ENCODE peak calls at places on chromosomes 5 and 9, in nine cellular contexts. One of them, this sample, is unnamed.
A peak's percentile ranks its signal among the peaks of the same experiment; 100 is the strongest.

GRCh38 chr5:52725781-52726180 is 61.9 kb upstream of the ITGA1 start:
- DNase-seq in cardiac fibroblast: no peak
- DNase-seq in colonic mucosa: peak; percentile 35
- DNase-seq in fibroblast of mammary gland: no peak
- DNase-seq in cardiac muscle cell: no peak
- DNase-seq in astrocyte of the cerebellum: peak; percentile 3
- DNase-seq in lower leg skin: no peak
- DNase-seq in prostate gland: peak; percentile 9
- DNase-seq in uterus: peak; percentile 22
- DNase-seq in this sample: no peak

GRCh38 chr9:87830446-87830845 is 52.2 kb upstream of the SPATA31E1 start:
- DNase-seq in cardiac muscle cell: no peak
- DNase-seq in astrocyte of the cerebellum: no peak
- DNase-seq in prostate gland: no peak
- DNase-seq in fibroblast of mammary gland: no peak
- DNase-seq in colonic mucosa: no peak
- DNase-seq in cardiac fibroblast: no peak
- DNase-seq in uterus: no peak
- DNase-seq in lower leg skin: no peak
- DNase-seq in this sample: no peak

GRCh38 chr9:95043826-95044225 is 273.7 kb downstream of the FANCC start:
- DNase-seq in lower leg skin: no peak
- DNase-seq in cardiac fibroblast: no peak
- DNase-seq in fibroblast of mammary gland: no peak
- DNase-seq in uterus: no peak
- DNase-seq in prostate gland: no peak
- DNase-seq in cardiac muscle cell: peak; percentile 74
- DNase-seq in colonic mucosa: no peak
- DNase-seq in astrocyte of the cerebellum: no peak
- DNase-seq in this sample: no peak

GRCh38 chr9:115146581-115147021 is 28.6 kb upstream of the TNC start:
- DNase-seq in prostate gland: peak; percentile 6
- DNase-seq in uterus: peak; percentile 69
- DNase-seq in astrocyte of the cerebellum: peak; percentile 81
- DNase-seq in lower leg skin: no peak
- DNase-seq in fibroblast of mammary gland: peak; percentile 92
- DNase-seq in cardiac fibroblast: peak; percentile 89
- DNase-seq in cardiac muscle cell: no peak
- DNase-seq in colonic mucosa: no peak
- DNase-seq in this sample: peak; percentile 95

GRCh38 chr9:33931326-33931725 is 114.4 kb downstream of the UBE2R2 start:
- DNase-seq in cardiac fibroblast: no peak
- DNase-seq in lower leg skin: no peak
- DNase-seq in cardiac muscle cell: no peak
- DNase-seq in colonic mucosa: no peak
- DNase-seq in prostate gland: no peak
- DNase-seq in uterus: no peak
- DNase-seq in fibroblast of mammary gland: no peak
- DNase-seq in astrocyte of the cerebellum: no peak
- DNase-seq in this sample: no peak

GRCh38 chr5:93782978-93783377 is 41.6 kb upstream of the POU5F2 start:
- DNase-seq in colonic mucosa: no peak
- DNase-seq in prostate gland: no peak
- DNase-seq in cardiac muscle cell: no peak
- DNase-seq in astrocyte of the cerebellum: no peak
- DNase-seq in fibroblast of mammary gland: peak; percentile 30
- DNase-seq in lower leg skin: no peak
- DNase-seq in uterus: no peak
- DNase-seq in cardiac fibroblast: peak; percentile 22
- DNase-seq in this sample: no peak

GRCh38 chr9:96122756-96123155 is 179.2 kb downstream of the HSD17B3 start:
- DNase-seq in lower leg skin: no peak
- DNase-seq in cardiac fibroblast: peak; percentile 39
- DNase-seq in prostate gland: no peak
- DNase-seq in astrocyte of the cerebellum: peak; percentile 11
- DNase-seq in uterus: no peak
- DNase-seq in colonic mucosa: no peak
- DNase-seq in cardiac muscle cell: no peak
- DNase-seq in fibroblast of mammary gland: peak; percentile 63
- DNase-seq in this sample: no peak

GRCh38 chr9:79408617-79409016 is 163.1 kb upstream of the TLE4 start:
- DNase-seq in cardiac muscle cell: no peak
- DNase-seq in colonic mucosa: no peak
- DNase-seq in uterus: no peak
- DNase-seq in astrocyte of the cerebellum: no peak
- DNase-seq in prostate gland: no peak
- DNase-seq in lower leg skin: no peak
- DNase-seq in cardiac fibroblast: no peak
- DNase-seq in fibroblast of mammary gland: no peak
- DNase-seq in this sample: peak; percentile 6

GRCh38 chr9:16475257-16475656 is 395.2 kb downstream of the BNC2 start:
- DNase-seq in prostate gland: no peak
- DNase-seq in lower leg skin: no peak
- DNase-seq in colonic mucosa: no peak
- DNase-seq in uterus: no peak
- DNase-seq in cardiac muscle cell: no peak
- DNase-seq in cardiac fibroblast: no peak
- DNase-seq in astrocyte of the cerebellum: no peak
- DNase-seq in fibroblast of mammary gland: no peak
- DNase-seq in this sample: no peak

GRCh38 chr5:123514615-123515355 is 2.8 kb downstream of the CSNK1G3 start:
- DNase-seq in astrocyte of the cerebellum: no peak
- DNase-seq in cardiac fibroblast: no peak
- DNase-seq in lower leg skin: no peak
- DNase-seq in colonic mucosa: no peak
- DNase-seq in cardiac muscle cell: no peak
- DNase-seq in uterus: no peak
- DNase-seq in fibroblast of mammary gland: no peak
- DNase-seq in prostate gland: no peak
- DNase-seq in this sample: no peak

GRCh38 chr9:105195259-105195658 is 49.2 kb upstream of the SLC44A1 start:
- DNase-seq in prostate gland: no peak
- DNase-seq in cardiac muscle cell: no peak
- DNase-seq in uterus: no peak
- DNase-seq in cardiac fibroblast: no peak
- DNase-seq in colonic mucosa: no peak
- DNase-seq in fibroblast of mammary gland: no peak
- DNase-seq in lower leg skin: no peak
- DNase-seq in astrocyte of the cerebellum: no peak
- DNase-seq in this sample: no peak

GRCh38 chr9:124270504-124271335 is 13.0 kb downstream of the NEK6 start:
- DNase-seq in lower leg skin: no peak
- DNase-seq in colonic mucosa: peak; percentile 89
- DNase-seq in astrocyte of the cerebellum: no peak
- DNase-seq in fibroblast of mammary gland: no peak
- DNase-seq in prostate gland: no peak
- DNase-seq in uterus: no peak
- DNase-seq in cardiac fibroblast: no peak
- DNase-seq in cardiac muscle cell: no peak
- DNase-seq in this sample: no peak

GRCh38 chr9:111890254-111890791 is 6.3 kb upstream of the UGCG start:
- DNase-seq in fibroblast of mammary gland: no peak
- DNase-seq in prostate gland: no peak
- DNase-seq in astrocyte of the cerebellum: no peak
- DNase-seq in cardiac muscle cell: no peak
- DNase-seq in lower leg skin: no peak
- DNase-seq in cardiac fibroblast: no peak
- DNase-seq in colonic mucosa: no peak
- DNase-seq in uterus: no peak
- DNase-seq in this sample: no peak

GRCh38 chr9:4985376-4986266 is 549 bp downstream of the JAK2 start:
- DNase-seq in cardiac fibroblast: peak; percentile 49
- DNase-seq in fibroblast of mammary gland: peak; percentile 60
- DNase-seq in cardiac muscle cell: peak; percentile 51
- DNase-seq in uterus: peak; percentile 49
- DNase-seq in colonic mucosa: peak; percentile 78
- DNase-seq in astrocyte of the cerebellum: no peak
- DNase-seq in lower leg skin: no peak
- DNase-seq in prostate gland: peak; percentile 48
- DNase-seq in this sample: peak; percentile 13

GRCh38 chr9:73129941-73130695 is 21.5 kb upstream of the ANXA1 start:
- DNase-seq in prostate gland: no peak
- DNase-seq in uterus: no peak
- DNase-seq in cardiac muscle cell: no peak
- DNase-seq in astrocyte of the cerebellum: no peak
- DNase-seq in lower leg skin: no peak
- DNase-seq in fibroblast of mammary gland: no peak
- DNase-seq in cardiac fibroblast: no peak
- DNase-seq in colonic mucosa: no peak
- DNase-seq in this sample: no peak

GRCh38 chr5:100762163-100762562 is 140.9 kb downstream of the ST8SIA4 start:
- DNase-seq in prostate gland: no peak
- DNase-seq in astrocyte of the cerebellum: no peak
- DNase-seq in lower leg skin: no peak
- DNase-seq in uterus: no peak
- DNase-seq in cardiac muscle cell: no peak
- DNase-seq in colonic mucosa: no peak
- DNase-seq in fibroblast of mammary gland: no peak
- DNase-seq in cardiac fibroblast: peak; percentile 7
- DNase-seq in this sample: no peak

DNA sequence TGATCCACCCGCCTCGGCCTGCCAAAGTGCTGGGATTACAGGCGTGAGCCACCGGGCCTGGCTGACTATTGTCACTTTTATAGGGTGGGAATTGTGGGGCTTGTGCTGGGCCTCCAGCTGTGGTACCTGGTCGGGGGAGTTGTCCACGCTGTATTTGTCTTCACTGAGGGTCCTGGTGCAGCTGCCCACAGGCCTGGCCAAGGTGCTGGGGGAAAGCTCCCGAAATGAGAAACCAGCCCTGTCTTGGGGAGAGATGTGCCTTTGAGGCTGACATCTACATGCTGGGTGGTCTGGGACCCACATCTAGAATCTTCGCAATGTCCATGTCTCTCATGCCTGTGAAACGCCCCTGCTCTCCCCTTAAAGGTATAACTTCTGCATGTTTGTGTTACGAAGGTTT is 2.6 kb downstream of the EXOC3 start:
- DNase-seq in colonic mucosa: no peak
- DNase-seq in lower leg skin: peak; percentile 52
- DNase-seq in fibroblast of mammary gland: no peak
- DNase-seq in cardiac muscle cell: no peak
- DNase-seq in uterus: peak; percentile 3
- DNase-seq in cardiac fibroblast: no peak
- DNase-seq in astrocyte of the cerebellum: no peak
- DNase-seq in prostate gland: no peak
- DNase-seq in this sample: no peak
- H3K4me3 ChIP-seq in colonic mucosa: no peak overlapping the region
- H3K4me3 ChIP-seq in lower leg skin: no peak overlapping the region
- H3K4me3 ChIP-seq in fibroblast of mammary gland: no peak overlapping the region
- H3K4me3 ChIP-seq in cardiac muscle cell: no peak overlapping the region
- H3K4me3 ChIP-seq in uterus: no peak overlapping the region
- H3K4me3 ChIP-seq in cardiac fibroblast: no peak overlapping the region
- H3K4me3 ChIP-seq in astrocyte of the cerebellum: no peak overlapping the region
- H3K4me3 ChIP-seq in prostate gland: no peak overlapping the region
- H3K4me3 ChIP-seq in this sample: no peak overlapping the region

DNA sequence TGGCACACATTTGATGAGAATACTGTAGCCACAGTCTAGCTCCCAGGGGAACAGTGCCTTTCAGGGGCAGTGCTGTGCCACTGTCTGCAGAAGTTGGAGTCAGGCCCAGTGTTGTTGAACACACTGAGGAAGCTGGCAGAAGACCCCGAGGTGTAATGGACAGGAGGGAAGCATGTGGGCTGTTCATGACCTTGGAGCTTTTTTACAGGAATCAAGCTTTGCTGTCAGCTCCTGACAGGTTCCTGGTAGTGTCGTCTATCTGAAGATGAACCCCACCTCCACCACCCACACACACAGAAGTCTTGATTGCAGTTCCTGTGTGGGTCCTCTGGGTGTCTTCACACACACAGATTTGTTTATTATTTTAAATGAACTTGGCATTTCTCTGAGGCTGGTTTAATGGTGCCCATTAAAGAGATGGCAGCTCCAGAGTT is 40.3 kb upstream of the TNFAIP8 start:
- DNase-seq in uterus: no peak
- DNase-seq in colonic mucosa: no peak
- DNase-seq in astrocyte of the cerebellum: no peak
- DNase-seq in cardiac fibroblast: peak; percentile 46
- DNase-seq in cardiac muscle cell: no peak
- DNase-seq in lower leg skin: no peak
- DNase-seq in fibroblast of mammary gland: peak; percentile 47
- DNase-seq in prostate gland: no peak
- DNase-seq in this sample: no peak
- TF ChIP-seq CTCF in uterus: no peak
- TF ChIP-seq CTCF in colonic mucosa: peak; percentile 23
- TF ChIP-seq CTCF in astrocyte of the cerebellum: peak; percentile 36
- TF ChIP-seq CTCF in cardiac fibroblast: peak; percentile 38
- TF ChIP-seq CTCF in cardiac muscle cell: peak; percentile 31
- TF ChIP-seq CTCF in lower leg skin: no peak
- TF ChIP-seq CTCF in fibroblast of mammary gland: peak; percentile 35
- TF ChIP-seq CTCF in prostate gland: no peak
- TF ChIP-seq CTCF in this sample: peak; percentile 58

GRCh38 chr5:33852837-33853236 is 39.0 kb downstream of the ADAMTS12 start:
- DNase-seq in lower leg skin: no peak
- DNase-seq in uterus: no peak
- DNase-seq in fibroblast of mammary gland: no peak
- DNase-seq in prostate gland: no peak
- DNase-seq in astrocyte of the cerebellum: no peak
- DNase-seq in colonic mucosa: no peak
- DNase-seq in cardiac fibroblast: no peak
- DNase-seq in cardiac muscle cell: no peak
- DNase-seq in this sample: no peak

GRCh38 chr5:33852327-33852726 is 39.5 kb downstream of the ADAMTS12 start:
- DNase-seq in cardiac muscle cell: no peak
- DNase-seq in cardiac fibroblast: peak; percentile 56
- DNase-seq in astrocyte of the cerebellum: no peak
- DNase-seq in fibroblast of mammary gland: peak; percentile 45
- DNase-seq in prostate gland: no peak
- DNase-seq in uterus: no peak
- DNase-seq in lower leg skin: no peak
- DNase-seq in colonic mucosa: no peak
- DNase-seq in this sample: no peak

GRCh38 chr5:33854733-33855151 is 37.0 kb downstream of the ADAMTS12 start:
- DNase-seq in lower leg skin: no peak
- DNase-seq in uterus: no peak
- DNase-seq in prostate gland: no peak
- DNase-seq in colonic mucosa: no peak
- DNase-seq in fibroblast of mammary gland: peak; percentile 83
- DNase-seq in astrocyte of the cerebellum: peak; percentile 57
- DNase-seq in cardiac fibroblast: peak; percentile 84
- DNase-seq in cardiac muscle cell: peak; percentile 52
- DNase-seq in this sample: peak; percentile 98

GRCh38 chr5:33855396-33855795 is 36.4 kb downstream of the ADAMTS12 start:
- DNase-seq in cardiac fibroblast: peak; percentile 52
- DNase-seq in lower leg skin: no peak
- DNase-seq in astrocyte of the cerebellum: no peak
- DNase-seq in colonic mucosa: no peak
- DNase-seq in uterus: no peak
- DNase-seq in cardiac muscle cell: no peak
- DNase-seq in prostate gland: no peak
- DNase-seq in fibroblast of mammary gland: no peak
- DNase-seq in this sample: no peak

GRCh38 chr5:33857037-33857436 is 34.8 kb downstream of the ADAMTS12 start:
- DNase-seq in uterus: no peak
- DNase-seq in lower leg skin: no peak
- DNase-seq in cardiac fibroblast: no peak
- DNase-seq in fibroblast of mammary gland: no peak
- DNase-seq in prostate gland: no peak
- DNase-seq in cardiac muscle cell: no peak
- DNase-seq in astrocyte of the cerebellum: no peak
- DNase-seq in colonic mucosa: no peak
- DNase-seq in this sample: no peak
- H3K4me3 ChIP-seq in uterus: no peak overlapping the region
- H3K4me3 ChIP-seq in lower leg skin: no peak overlapping the region
- H3K4me3 ChIP-seq in cardiac fibroblast: no peak overlapping the region
- H3K4me3 ChIP-seq in fibroblast of mammary gland: no peak overlapping the region
- H3K4me3 ChIP-seq in prostate gland: no peak overlapping the region
- H3K4me3 ChIP-seq in cardiac muscle cell: no peak overlapping the region
- H3K4me3 ChIP-seq in astrocyte of the cerebellum: no peak overlapping the region
- H3K4me3 ChIP-seq in colonic mucosa: no peak overlapping the region
- H3K4me3 ChIP-seq in this sample: no peak overlapping the region

GRCh38 chr9:10268500-10269485 is 344.0 kb downstream of the PTPRD start:
- DNase-seq in lower leg skin: no peak
- DNase-seq in astrocyte of the cerebellum: peak; percentile 13
- DNase-seq in uterus: no peak
- DNase-seq in cardiac fibroblast: peak; percentile 22
- DNase-seq in prostate gland: no peak
- DNase-seq in colonic mucosa: no peak
- DNase-seq in cardiac muscle cell: peak; percentile 78
- DNase-seq in fibroblast of mammary gland: peak; percentile 49
- DNase-seq in this sample: no peak
- TF ChIP-seq CTCF in lower leg skin: no peak
- TF ChIP-seq CTCF in astrocyte of the cerebellum: peak; percentile 59
- TF ChIP-seq CTCF in uterus: no peak
- TF ChIP-seq CTCF in cardiac fibroblast: no peak
- TF ChIP-seq CTCF in prostate gland: no peak
- TF ChIP-seq CTCF in colonic mucosa: no peak
- TF ChIP-seq CTCF in cardiac muscle cell: peak; percentile 40
- TF ChIP-seq CTCF in fibroblast of mammary gland: peak; percentile 46
- TF ChIP-seq CTCF in this sample: peak; percentile 70